ENCODE peak calls at places on chromosomes 5 and 9, in four cellular contexts. Q, G, J and M are unnamed samples.

GRCh38 chr9:136762915-136763648 is 1.2 kb downstream of the LCN15 start:
- DNase-seq in Q (no peak), G (no peak), J (no peak), M (no peak)

GRCh38 chr5:170226661-170227060 is 6.1 kb upstream of the C5orf58 start:
- DNase-seq in G (no peak), J (no peak), Q (no peak), M (no peak)

GRCh38 chr9:75085640-75086039 is 2.3 kb downstream of the NMRK1 start:
- DNase-seq in G (no peak), Q (no peak), J (peak), M (no peak)

GRCh38 chr5:68253612-68254341 is 38.2 kb downstream of the PIK3R1 start:
- DNase-seq in J (no peak), G (peak), Q (no peak), M (no peak)

GRCh38 chr5:74275204-74275992 is 365.1 kb downstream of the ENC1 start:
- DNase-seq in J (no peak), Q (no peak), G (peak), M (peak)

GRCh38 chr9:96241391-96241809 is 60.6 kb downstream of the HSD17B3 start:
- DNase-seq in J (peak), Q (peak), G (no peak), M (peak)

GRCh38 chr9:111621895-111622480 is 9.1 kb upstream of the DNAJC25 start:
- DNase-seq in G (peak), Q (no peak), J (peak), M (peak)

GRCh38 chr9:112361602-112362001 is 18.3 kb upstream of the HSDL2 start:
- DNase-seq in G (no peak), Q (no peak), J (peak), M (peak)

GRCh38 chr9:2228132-2228531 is 213.0 kb downstream of the SMARCA2 start:
- DNase-seq in J (no peak), G (no peak), Q (no peak), M (no peak)

GRCh38 chr5:176415240-176416122 is 858 bp downstream of the CLTB start:
- DNase-seq in J (peak), G (peak), Q (peak), M (peak)

GRCh38 chr5:108193021-108193795 is 188.7 kb downstream of the FBXL17 start:
- DNase-seq in G (peak), Q (no peak), J (peak), M (peak)

GRCh38 chr5:113345261-113345940 is 89.4 kb downstream of the TSSK1B start:
- DNase-seq in J (peak), G (no peak), Q (no peak), M (peak)

GRCh38 chr9:28317706-28318210 is 744.5 kb upstream of the C9orf72 start:
- DNase-seq in Q (no peak), G (no peak), J (no peak), M (no peak)
- TF ChIP-seq CTCF in Q (no peak), G (no peak), J (no peak), M (no peak)

GRCh38 chr9:73154760-73155159 is 3.1 kb downstream of the ANXA1 start:
- DNase-seq in J (peak), Q (no peak), G (no peak), M (no peak)

GRCh38 chr9:73154271-73154670 is 2.6 kb downstream of the ANXA1 start:
- DNase-seq in G (no peak), J (no peak), Q (no peak), M (no peak)

GRCh38 chr9:73152445-73152844 is 780 bp downstream of the ANXA1 start:
- DNase-seq in Q (no peak), J (peak), G (no peak), M (peak)

GRCh38 chr9:73152953-73153352 is 1.3 kb downstream of the ANXA1 start:
- DNase-seq in Q (peak), G (no peak), J (peak), M (no peak)

GRCh38 chr9:73153793-73154227 is 2.1 kb downstream of the ANXA1 start:
- DNase-seq in Q (no peak), J (peak), G (no peak), M (no peak)
- H3K4me3 ChIP-seq in Q (no peak), J (peak), G (peak), M (peak)

GRCh38 chr9:70641031-70641430 is 226.6 kb upstream of the KLF9 start:
- DNase-seq in G (no peak), Q (no peak), J (no peak), M (no peak)

GRCh38 chr9:70635790-70636189 is 221.3 kb upstream of the KLF9 start:
- DNase-seq in J (no peak), Q (no peak), G (no peak), M (no peak)

GRCh38 chr9:70641631-70642030 is 227.2 kb upstream of the KLF9 start:
- DNase-seq in Q (no peak), J (no peak), G (no peak), M (no peak)

GRCh38 chr9:70642421-70642820 is 228.0 kb upstream of the KLF9 start:
- DNase-seq in G (no peak), Q (no peak), J (no peak), M (no peak)

GRCh38 chr9:70639853-70640814 is 225.7 kb upstream of the KLF9 start:
- DNase-seq in G (peak), Q (no peak), J (peak), M (peak)
- TF ChIP-seq CTCF in G (peak), Q (peak), J (peak), M (peak)

DNA sequence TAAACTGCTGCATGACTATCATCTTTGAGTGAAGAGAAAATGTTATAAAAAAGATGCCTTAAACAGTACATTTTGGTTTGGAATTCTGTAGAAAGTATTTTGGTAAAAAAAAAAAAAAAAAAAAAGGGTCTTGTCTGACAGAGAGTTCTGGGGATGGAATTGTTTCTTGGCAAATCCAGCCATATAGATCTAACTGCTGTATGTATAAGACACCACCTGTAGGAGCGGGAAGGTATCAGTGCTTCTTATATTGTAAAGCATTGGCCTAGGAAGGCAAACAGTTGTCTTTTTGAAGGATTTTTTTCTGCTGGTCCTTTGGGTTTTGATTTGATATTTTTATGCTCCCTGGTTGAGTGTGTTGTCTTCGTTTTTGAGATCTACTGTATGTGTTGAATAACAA is 2.8 kb downstream of the PURA start:
- DNase-seq in Q (no peak), J (no peak), G (no peak), M (no peak)
- H3K4me3 ChIP-seq in Q (no peak), J (no peak), G (no peak), M (no peak)

GRCh38 chr5:40165789-40166728 is 513.7 kb upstream of the PTGER4 start:
- DNase-seq in J (peak), Q (no peak), G (no peak), M (peak)
- TF ChIP-seq CTCF in J (no peak), Q (no peak), G (peak), M (peak)

DNA sequence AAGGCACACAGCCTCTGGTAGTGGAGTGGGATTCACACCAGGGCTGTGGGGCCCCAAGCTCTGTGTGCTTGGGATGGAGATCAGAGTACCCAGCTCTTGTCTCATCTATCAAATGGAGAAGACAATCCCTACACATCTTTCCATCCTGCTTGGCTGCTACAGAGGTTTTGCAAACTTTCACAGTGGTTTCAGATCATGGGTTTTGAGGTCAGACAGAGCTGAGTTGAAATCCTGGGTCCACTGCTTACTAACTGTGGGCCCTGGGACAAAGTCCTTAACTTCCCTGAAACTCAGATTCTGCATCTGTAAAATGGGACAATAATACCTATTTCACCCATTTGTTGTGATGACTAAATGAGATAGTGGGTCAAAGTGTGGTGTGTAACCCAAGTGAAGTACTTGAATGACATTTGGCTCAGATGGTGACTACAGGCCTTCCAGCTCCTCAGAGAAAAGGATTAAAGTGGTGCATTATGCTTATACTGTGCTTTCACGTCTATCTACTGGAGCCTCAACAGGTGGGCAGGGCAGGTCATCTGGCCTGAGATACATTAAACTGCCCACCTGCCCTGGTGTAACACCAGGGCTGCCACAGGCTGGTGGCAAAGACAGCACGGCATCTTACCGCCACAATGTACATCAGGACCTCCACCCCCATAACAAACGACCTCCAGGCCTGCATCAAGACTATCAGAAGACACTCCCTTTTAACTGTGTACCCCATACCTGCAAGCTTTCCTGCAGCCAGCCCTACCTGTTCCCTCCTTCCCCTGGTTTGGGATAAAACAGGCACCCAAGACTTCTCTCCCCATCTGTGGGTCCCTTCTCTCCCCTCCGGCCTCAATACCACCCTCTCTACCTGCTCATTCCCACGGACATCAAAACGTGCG is 774 bp upstream of the TRAF1 start:
- DNase-seq in Q (peak), J (no peak), G (no peak), M (no peak)
- H3K4me3 ChIP-seq in Q (peak), J (no peak), G (no peak), M (no peak)

DNA sequence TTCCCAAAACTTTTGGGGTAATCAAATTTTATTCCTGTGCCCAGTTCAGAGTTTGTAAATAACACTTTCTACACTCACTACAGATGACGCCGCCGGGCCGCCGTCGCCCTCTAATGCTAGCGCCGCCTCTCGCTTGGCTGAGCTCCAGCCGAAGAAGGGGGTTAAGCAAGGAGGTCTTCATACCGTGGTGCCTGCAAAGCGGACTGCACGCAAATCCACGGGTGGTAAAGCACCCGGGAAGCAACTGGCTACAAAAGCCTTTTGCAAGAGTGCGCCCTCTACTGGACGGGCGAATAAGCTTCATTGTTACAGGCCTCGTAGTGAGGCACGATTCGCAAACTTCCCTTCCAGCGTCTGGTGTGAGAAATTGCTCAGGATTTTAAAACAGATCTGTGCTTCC is 280.4 kb downstream of the MEF2C start:
- DNase-seq in J (no peak), Q (no peak), G (no peak), M (no peak)
- TF ChIP-seq CTCF in J (peak), Q (peak), G (no peak), M (peak)

GRCh38 chr9:129166962-129167557 is 11.0 kb downstream of the IER5L start:
- DNase-seq in J (peak), G (peak), Q (no peak), M (peak)
- H3K4me3 ChIP-seq in J (peak), G (no peak), Q (no peak), M (no peak)